ENCODE peak calls at places on chromosomes 6 and 20, in five cellular contexts. One of them, this sample, is unnamed.

GRCh38 chr6:157282279-157282678 is 41.0 kb downstream of the TMEM242 start:
- DNase-seq in naive thymus-derived CD4-positive, alpha-beta T cell: no peak
- DNase-seq in fibroblast of lung: no peak
- DNase-seq in GM23248: no peak
- DNase-seq in body of pancreas: no peak
- DNase-seq in this sample: no peak

GRCh38 chr6:35083507-35083906 is 57.6 kb downstream of the TCP11 start:
- DNase-seq in naive thymus-derived CD4-positive, alpha-beta T cell: no peak
- DNase-seq in fibroblast of lung: no peak
- DNase-seq in GM23248: no peak
- DNase-seq in body of pancreas: no peak
- DNase-seq in this sample: no peak

GRCh38 chr20:52493177-52493711 is 301.7 kb upstream of the ZFP64 start:
- DNase-seq in naive thymus-derived CD4-positive, alpha-beta T cell: no peak
- DNase-seq in fibroblast of lung: peak; percentile 72
- DNase-seq in GM23248: peak; percentile 64
- DNase-seq in body of pancreas: no peak
- DNase-seq in this sample: no peak

GRCh38 chr6:52227495-52227894 is 16.8 kb downstream of the IL17F start:
- DNase-seq in naive thymus-derived CD4-positive, alpha-beta T cell: no peak
- DNase-seq in fibroblast of lung: no peak
- DNase-seq in GM23248: no peak
- DNase-seq in body of pancreas: no peak
- DNase-seq in this sample: no peak

GRCh38 chr6:47242483-47243386 is 67.0 kb downstream of the TNFRSF21 start:
- DNase-seq in naive thymus-derived CD4-positive, alpha-beta T cell: peak; percentile 82
- DNase-seq in fibroblast of lung: peak; percentile 95
- DNase-seq in GM23248: peak; percentile 77
- DNase-seq in body of pancreas: peak; percentile 94
- DNase-seq in this sample: peak; percentile 77

GRCh38 chr6:159716247-159717086 is 10.8 kb upstream of the WTAP start:
- DNase-seq in naive thymus-derived CD4-positive, alpha-beta T cell: no peak
- DNase-seq in fibroblast of lung: peak; percentile 94
- DNase-seq in GM23248: peak; percentile 98
- DNase-seq in body of pancreas: peak; percentile 68
- DNase-seq in this sample: peak; percentile 95

GRCh38 chr6:31007694-31008093 is 2.6 kb upstream of the MUC22 start:
- DNase-seq in naive thymus-derived CD4-positive, alpha-beta T cell: no peak
- DNase-seq in fibroblast of lung: peak; percentile 98
- DNase-seq in GM23248: peak; percentile 66
- DNase-seq in body of pancreas: no peak
- DNase-seq in this sample: peak; percentile 81

GRCh38 chr6:42555477-42556457 is 8.1 kb upstream of the UBR2 start:
- DNase-seq in naive thymus-derived CD4-positive, alpha-beta T cell: no peak
- DNase-seq in fibroblast of lung: peak; percentile 22
- DNase-seq in GM23248: no peak
- DNase-seq in body of pancreas: no peak
- DNase-seq in this sample: peak; percentile 18

GRCh38 chr20:2054911-2055310 is 46.7 kb upstream of the STK35 start:
- DNase-seq in naive thymus-derived CD4-positive, alpha-beta T cell: no peak
- DNase-seq in fibroblast of lung: no peak
- DNase-seq in GM23248: no peak
- DNase-seq in body of pancreas: no peak
- DNase-seq in this sample: no peak

GRCh38 chr20:58436868-58437645 is 48.0 kb downstream of the VAPB start:
- DNase-seq in naive thymus-derived CD4-positive, alpha-beta T cell: no peak
- DNase-seq in fibroblast of lung: no peak
- DNase-seq in GM23248: no peak
- DNase-seq in body of pancreas: no peak
- DNase-seq in this sample: no peak

GRCh38 chr20:13141541-13141940 is 79.5 kb upstream of the ISM1 start:
- DNase-seq in naive thymus-derived CD4-positive, alpha-beta T cell: no peak
- DNase-seq in fibroblast of lung: no peak
- DNase-seq in GM23248: peak; percentile 54
- DNase-seq in body of pancreas: no peak
- DNase-seq in this sample: peak; percentile 46

GRCh38 chr20:60224914-60225313 is 266.7 kb downstream of the CDH26 start:
- DNase-seq in naive thymus-derived CD4-positive, alpha-beta T cell: no peak
- DNase-seq in fibroblast of lung: no peak
- DNase-seq in GM23248: peak; percentile 47
- DNase-seq in body of pancreas: no peak
- DNase-seq in this sample: peak; percentile 32

GRCh38 chr6:80522556-80522955 is 416.1 kb downstream of the BCKDHB start:
- DNase-seq in naive thymus-derived CD4-positive, alpha-beta T cell: no peak
- DNase-seq in fibroblast of lung: no peak
- DNase-seq in GM23248: no peak
- DNase-seq in body of pancreas: no peak
- DNase-seq in this sample: peak; percentile 17

GRCh38 chr6:70956451-70957283 is at the start of gene B3GAT2:
- DNase-seq in naive thymus-derived CD4-positive, alpha-beta T cell: peak; percentile 7
- DNase-seq in fibroblast of lung: peak; percentile 15
- DNase-seq in GM23248: peak; percentile 52
- DNase-seq in body of pancreas: peak; percentile 16
- DNase-seq in this sample: peak; percentile 53

GRCh38 chr6:6008648-6009421 is 2.1 kb upstream of the NRN1 start:
- DNase-seq in naive thymus-derived CD4-positive, alpha-beta T cell: no peak
- DNase-seq in fibroblast of lung: no peak
- DNase-seq in GM23248: peak; percentile 95
- DNase-seq in body of pancreas: peak; percentile 60
- DNase-seq in this sample: peak; percentile 65

GRCh38 chr6:33118525-33119123 is 42.8 kb downstream of the HLA-DPB1 start:
- DNase-seq in naive thymus-derived CD4-positive, alpha-beta T cell: peak; percentile 70
- DNase-seq in fibroblast of lung: peak; percentile 25
- DNase-seq in GM23248: peak; percentile 54
- DNase-seq in body of pancreas: no peak
- DNase-seq in this sample: peak; percentile 66

GRCh38 chr6:36985963-36986703 is at the start of gene MTCH1:
- DNase-seq in naive thymus-derived CD4-positive, alpha-beta T cell: peak; percentile 91
- DNase-seq in fibroblast of lung: peak; percentile 88
- DNase-seq in GM23248: peak; percentile 96
- DNase-seq in body of pancreas: peak; percentile 93
- DNase-seq in this sample: peak; percentile 89

GRCh38 chr6:53960311-53960710 is 150.9 kb upstream of the MLIP start:
- DNase-seq in naive thymus-derived CD4-positive, alpha-beta T cell: no peak
- DNase-seq in fibroblast of lung: peak; percentile 93
- DNase-seq in GM23248: peak; percentile 60
- DNase-seq in body of pancreas: no peak
- DNase-seq in this sample: peak; percentile 21

GRCh38 chr6:13715444-13715883 is 3.8 kb upstream of the RANBP9 start:
- DNase-seq in naive thymus-derived CD4-positive, alpha-beta T cell: no peak
- DNase-seq in fibroblast of lung: no peak
- DNase-seq in GM23248: no peak
- DNase-seq in body of pancreas: no peak
- DNase-seq in this sample: no peak

GRCh38 chr6:39076993-39077535 is 28.5 kb downstream of the GLP1R start:
- DNase-seq in naive thymus-derived CD4-positive, alpha-beta T cell: no peak
- DNase-seq in fibroblast of lung: no peak
- DNase-seq in GM23248: no peak
- DNase-seq in body of pancreas: no peak
- DNase-seq in this sample: no peak

GRCh38 chr6:170174124-170174770 is 116.6 kb downstream of the DLL1 start:
- DNase-seq in naive thymus-derived CD4-positive, alpha-beta T cell: no peak
- DNase-seq in fibroblast of lung: no peak
- DNase-seq in GM23248: no peak
- DNase-seq in body of pancreas: peak; percentile 22
- DNase-seq in this sample: no peak

GRCh38 chr6:154481541-154482013 is 28.9 kb downstream of the CNKSR3 start:
- DNase-seq in naive thymus-derived CD4-positive, alpha-beta T cell: no peak
- DNase-seq in fibroblast of lung: no peak
- DNase-seq in GM23248: no peak
- DNase-seq in body of pancreas: no peak
- DNase-seq in this sample: peak; percentile 28

GRCh38 chr6:138977242-138977641 is 10.8 kb downstream of the REPS1 start:
- DNase-seq in naive thymus-derived CD4-positive, alpha-beta T cell: no peak
- DNase-seq in fibroblast of lung: no peak
- DNase-seq in GM23248: no peak
- DNase-seq in body of pancreas: no peak
- DNase-seq in this sample: no peak

DNA sequence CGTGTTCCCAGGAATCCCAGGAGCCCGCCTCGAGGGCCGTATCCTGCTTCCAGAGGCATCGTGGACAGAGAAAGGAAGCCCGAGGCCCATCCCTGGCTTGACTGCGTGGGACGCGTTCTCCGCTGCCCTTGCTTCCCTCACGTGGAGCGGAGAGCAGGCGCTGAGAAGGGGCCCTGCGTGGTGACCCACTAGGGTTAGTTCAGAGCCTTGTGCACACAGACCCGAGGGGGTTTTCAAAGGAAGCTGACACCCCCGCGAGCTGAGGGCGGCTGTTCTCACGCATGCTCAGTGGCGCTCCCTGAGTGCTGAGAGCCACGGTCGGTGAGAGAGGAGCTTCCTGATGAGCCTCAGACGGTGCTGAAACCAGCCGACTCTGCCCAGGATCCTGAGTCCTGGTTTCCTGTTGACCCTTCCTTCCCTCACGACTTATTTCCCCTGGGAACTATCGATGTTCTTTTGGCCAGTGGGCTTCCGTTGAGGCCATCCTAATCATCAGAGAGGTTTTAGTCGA is 28.9 kb upstream of the CCR6 start:
- DNase-seq in naive thymus-derived CD4-positive, alpha-beta T cell: peak; percentile 11
- DNase-seq in fibroblast of lung: no peak
- DNase-seq in GM23248: peak; percentile 5
- DNase-seq in body of pancreas: no peak
- DNase-seq in this sample: no peak
- H3K4me3 ChIP-seq in naive thymus-derived CD4-positive, alpha-beta T cell: peak overlapping the region; percentile 39
- H3K4me3 ChIP-seq in fibroblast of lung: no peak overlapping the region
- H3K4me3 ChIP-seq in GM23248: peak overlapping the region; percentile 22
- H3K4me3 ChIP-seq in body of pancreas: no peak overlapping the region
- H3K4me3 ChIP-seq in this sample: no peak overlapping the region

GRCh38 chr20:8361008-8361652 is 229.1 kb downstream of the PLCB1 start:
- DNase-seq in naive thymus-derived CD4-positive, alpha-beta T cell: no peak
- DNase-seq in fibroblast of lung: peak; percentile 73
- DNase-seq in GM23248: peak; percentile 69
- DNase-seq in body of pancreas: peak; percentile 24
- DNase-seq in this sample: peak; percentile 67
- H3K4me3 ChIP-seq in naive thymus-derived CD4-positive, alpha-beta T cell: no peak overlapping the region
- H3K4me3 ChIP-seq in fibroblast of lung: no peak overlapping the region
- H3K4me3 ChIP-seq in GM23248: no peak overlapping the region
- H3K4me3 ChIP-seq in body of pancreas: no peak overlapping the region
- H3K4me3 ChIP-seq in this sample: no peak overlapping the region

GRCh38 chr20:47487175-47487917 is 14.3 kb upstream of the NCOA3 start:
- DNase-seq in naive thymus-derived CD4-positive, alpha-beta T cell: peak; percentile 64
- DNase-seq in fibroblast of lung: peak; percentile 34
- DNase-seq in GM23248: no peak
- DNase-seq in body of pancreas: no peak
- DNase-seq in this sample: peak; percentile 26
- H3K4me3 ChIP-seq in naive thymus-derived CD4-positive, alpha-beta T cell: peak overlapping the region; percentile 14
- H3K4me3 ChIP-seq in fibroblast of lung: no peak overlapping the region
- H3K4me3 ChIP-seq in GM23248: no peak overlapping the region
- H3K4me3 ChIP-seq in body of pancreas: no peak overlapping the region
- H3K4me3 ChIP-seq in this sample: no peak overlapping the region

GRCh38 chr6:1313755-1314503 is 2.0 kb downstream of the FOXQ1 start:
- DNase-seq in naive thymus-derived CD4-positive, alpha-beta T cell: no peak
- DNase-seq in fibroblast of lung: no peak
- DNase-seq in GM23248: peak; percentile 47
- DNase-seq in body of pancreas: peak; percentile 84
- DNase-seq in this sample: peak; percentile 75
- H3K4me3 ChIP-seq in naive thymus-derived CD4-positive, alpha-beta T cell: no peak overlapping the region
- H3K4me3 ChIP-seq in fibroblast of lung: peak overlapping the region; percentile 89
- H3K4me3 ChIP-seq in GM23248: no peak overlapping the region
- H3K4me3 ChIP-seq in body of pancreas: no peak overlapping the region
- H3K4me3 ChIP-seq in this sample: peak overlapping the region; percentile 38

GRCh38 chr6:108714012-108714773 is 134.0 kb upstream of the ARMC2 start:
- DNase-seq in naive thymus-derived CD4-positive, alpha-beta T cell: peak; percentile 39
- DNase-seq in fibroblast of lung: peak; percentile 56
- DNase-seq in GM23248: peak; percentile 77
- DNase-seq in body of pancreas: peak; percentile 49
- DNase-seq in this sample: peak; percentile 69

GRCh38 chr6:108712946-108713345 is 135.3 kb upstream of the ARMC2 start:
- DNase-seq in naive thymus-derived CD4-positive, alpha-beta T cell: no peak
- DNase-seq in fibroblast of lung: no peak
- DNase-seq in GM23248: no peak
- DNase-seq in body of pancreas: no peak
- DNase-seq in this sample: no peak

GRCh38 chr6:108715832-108716231 is 132.4 kb upstream of the ARMC2 start:
- DNase-seq in naive thymus-derived CD4-positive, alpha-beta T cell: no peak
- DNase-seq in fibroblast of lung: peak; percentile 28
- DNase-seq in GM23248: peak; percentile 38
- DNase-seq in body of pancreas: no peak
- DNase-seq in this sample: no peak

GRCh38 chr6:108716801-108717791 is 131.1 kb upstream of the ARMC2 start:
- DNase-seq in naive thymus-derived CD4-positive, alpha-beta T cell: no peak
- DNase-seq in fibroblast of lung: no peak
- DNase-seq in GM23248: no peak
- DNase-seq in body of pancreas: no peak
- DNase-seq in this sample: no peak

GRCh38 chr6:108714774-108715414 is 133.3 kb upstream of the ARMC2 start:
- DNase-seq in naive thymus-derived CD4-positive, alpha-beta T cell: no peak
- DNase-seq in fibroblast of lung: no peak
- DNase-seq in GM23248: peak; percentile 36
- DNase-seq in body of pancreas: no peak
- DNase-seq in this sample: peak; percentile 64
- H3K4me3 ChIP-seq in naive thymus-derived CD4-positive, alpha-beta T cell: no peak overlapping the region
- H3K4me3 ChIP-seq in fibroblast of lung: no peak overlapping the region
- H3K4me3 ChIP-seq in GM23248: no peak overlapping the region
- H3K4me3 ChIP-seq in body of pancreas: no peak overlapping the region
- H3K4me3 ChIP-seq in this sample: no peak overlapping the region

DNA sequence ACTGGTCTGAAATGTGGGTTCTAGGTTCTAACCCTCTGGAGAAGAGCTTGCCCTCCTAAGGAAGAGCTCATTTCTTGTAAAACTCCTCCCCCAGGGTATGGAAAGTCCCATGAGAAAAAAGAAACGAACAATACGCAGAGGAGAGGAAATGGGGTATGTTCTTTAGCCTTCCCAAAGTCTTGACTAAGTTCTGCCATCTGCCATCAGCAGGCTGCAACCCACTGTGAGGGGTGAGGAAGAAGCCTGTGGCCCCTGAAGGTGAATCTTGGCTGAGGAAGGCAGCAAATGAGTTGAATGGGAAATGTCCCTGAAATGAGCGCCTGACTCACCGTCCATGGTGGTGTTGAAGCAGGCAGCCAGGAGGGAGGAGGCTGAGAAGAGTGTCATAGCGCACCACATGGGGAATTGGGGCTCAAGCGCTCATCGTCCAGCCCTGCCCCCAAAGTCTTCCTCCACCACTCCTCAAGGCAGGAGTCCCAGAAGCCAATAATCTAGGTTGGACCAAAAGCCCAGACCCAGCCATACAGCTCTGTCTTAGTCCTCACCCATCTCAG is 10.4 kb upstream of the MATN4 start:
- DNase-seq in naive thymus-derived CD4-positive, alpha-beta T cell: no peak
- DNase-seq in fibroblast of lung: no peak
- DNase-seq in GM23248: no peak
- DNase-seq in body of pancreas: peak; percentile 52
- DNase-seq in this sample: no peak
- H3K4me3 ChIP-seq in naive thymus-derived CD4-positive, alpha-beta T cell: no peak overlapping the region
- H3K4me3 ChIP-seq in fibroblast of lung: no peak overlapping the region
- H3K4me3 ChIP-seq in GM23248: no peak overlapping the region
- H3K4me3 ChIP-seq in body of pancreas: no peak overlapping the region
- H3K4me3 ChIP-seq in this sample: no peak overlapping the region

GRCh38 chr20:62875419-62876355 is 14.1 kb upstream of the TCFL5 start:
- DNase-seq in naive thymus-derived CD4-positive, alpha-beta T cell: no peak
- DNase-seq in fibroblast of lung: peak; percentile 86
- DNase-seq in GM23248: peak; percentile 93
- DNase-seq in body of pancreas: peak; percentile 80
- DNase-seq in this sample: peak; percentile 83
- H3K4me3 ChIP-seq in naive thymus-derived CD4-positive, alpha-beta T cell: no peak overlapping the region
- H3K4me3 ChIP-seq in fibroblast of lung: no peak overlapping the region
- H3K4me3 ChIP-seq in GM23248: no peak overlapping the region
- H3K4me3 ChIP-seq in body of pancreas: no peak overlapping the region
- H3K4me3 ChIP-seq in this sample: peak overlapping the region; percentile 13

This sample was measured in foreskin fibroblast.